ENCODE peak calls at places on chromosomes 13 and 19, in nine cellular contexts. One of them, this sample, is unnamed.

GRCh38 chr19:27909185-27909840 is 1303.6 kb downstream of the UQCRFS1 start:
- DNase-seq in NCI-H2081: no peak
- DNase-seq in NCI-H187: no peak
- DNase-seq in foreskin fibroblast: no peak
- DNase-seq in fibroblast of pulmonary artery: no peak
- DNase-seq in T-cell: no peak
- DNase-seq in iris pigment epithelial cell: no peak
- DNase-seq in stimulated activated naive CD4-positive, alpha-beta T cell: no peak
- DNase-seq in fibroblast of the aortic adventitia: no peak
- DNase-seq in this sample: no peak

GRCh38 chr19:30669329-30670010 is 297.3 kb downstream of the ZNF536 start:
- DNase-seq in foreskin fibroblast: peak
- DNase-seq in NCI-H2081: peak
- DNase-seq in stimulated activated naive CD4-positive, alpha-beta T cell: peak
- DNase-seq in fibroblast of the aortic adventitia: peak
- DNase-seq in iris pigment epithelial cell: peak
- DNase-seq in fibroblast of pulmonary artery: peak
- DNase-seq in NCI-H187: no peak
- DNase-seq in T-cell: no peak
- DNase-seq in this sample: no peak

GRCh38 chr19:2811735-2812413 is 7.8 kb upstream of the ZNF554 start:
- DNase-seq in iris pigment epithelial cell: no peak
- DNase-seq in T-cell: no peak
- DNase-seq in NCI-H187: no peak
- DNase-seq in foreskin fibroblast: no peak
- DNase-seq in stimulated activated naive CD4-positive, alpha-beta T cell: no peak
- DNase-seq in fibroblast of the aortic adventitia: no peak
- DNase-seq in NCI-H2081: no peak
- DNase-seq in fibroblast of pulmonary artery: no peak
- DNase-seq in this sample: peak

GRCh38 chr19:5326986-5327623 is 13.5 kb downstream of the PTPRS start:
- DNase-seq in NCI-H187: no peak
- DNase-seq in NCI-H2081: no peak
- DNase-seq in T-cell: no peak
- DNase-seq in stimulated activated naive CD4-positive, alpha-beta T cell: no peak
- DNase-seq in iris pigment epithelial cell: no peak
- DNase-seq in fibroblast of the aortic adventitia: no peak
- DNase-seq in fibroblast of pulmonary artery: no peak
- DNase-seq in foreskin fibroblast: no peak
- DNase-seq in this sample: no peak

GRCh38 chr13:110444226-110444653 is 117.3 kb downstream of the RAB20 start:
- DNase-seq in foreskin fibroblast: peak
- DNase-seq in stimulated activated naive CD4-positive, alpha-beta T cell: no peak
- DNase-seq in fibroblast of pulmonary artery: peak
- DNase-seq in iris pigment epithelial cell: peak
- DNase-seq in T-cell: no peak
- DNase-seq in NCI-H2081: no peak
- DNase-seq in NCI-H187: no peak
- DNase-seq in fibroblast of the aortic adventitia: peak
- DNase-seq in this sample: no peak

GRCh38 chr13:36146513-36147276 is 15.5 kb upstream of the DCLK1 start:
- DNase-seq in NCI-H187: no peak
- DNase-seq in iris pigment epithelial cell: peak
- DNase-seq in T-cell: no peak
- DNase-seq in foreskin fibroblast: no peak
- DNase-seq in fibroblast of pulmonary artery: peak
- DNase-seq in stimulated activated naive CD4-positive, alpha-beta T cell: no peak
- DNase-seq in NCI-H2081: no peak
- DNase-seq in fibroblast of the aortic adventitia: peak
- DNase-seq in this sample: no peak

GRCh38 chr13:83941669-83942335 is 59.5 kb upstream of the SLITRK1 start:
- DNase-seq in foreskin fibroblast: no peak
- DNase-seq in NCI-H2081: no peak
- DNase-seq in fibroblast of the aortic adventitia: no peak
- DNase-seq in stimulated activated naive CD4-positive, alpha-beta T cell: no peak
- DNase-seq in T-cell: no peak
- DNase-seq in NCI-H187: no peak
- DNase-seq in fibroblast of pulmonary artery: no peak
- DNase-seq in iris pigment epithelial cell: no peak
- DNase-seq in this sample: no peak

GRCh38 chr13:31884556-31884955 is 145.2 kb downstream of the RXFP2 start:
- DNase-seq in fibroblast of the aortic adventitia: no peak
- DNase-seq in fibroblast of pulmonary artery: no peak
- DNase-seq in NCI-H2081: no peak
- DNase-seq in stimulated activated naive CD4-positive, alpha-beta T cell: no peak
- DNase-seq in T-cell: no peak
- DNase-seq in NCI-H187: no peak
- DNase-seq in iris pigment epithelial cell: no peak
- DNase-seq in foreskin fibroblast: no peak
- DNase-seq in this sample: no peak

GRCh38 chr19:40598121-40598917 is 2.9 kb upstream of the LTBP4 start:
- DNase-seq in stimulated activated naive CD4-positive, alpha-beta T cell: peak
- DNase-seq in NCI-H187: peak
- DNase-seq in iris pigment epithelial cell: peak
- DNase-seq in T-cell: peak
- DNase-seq in fibroblast of pulmonary artery: peak
- DNase-seq in foreskin fibroblast: peak
- DNase-seq in fibroblast of the aortic adventitia: peak
- DNase-seq in NCI-H2081: peak
- DNase-seq in this sample: peak

GRCh38 chr13:110876592-110876991 is 38.3 kb downstream of the ANKRD10 start:
- DNase-seq in NCI-H2081: no peak
- DNase-seq in fibroblast of the aortic adventitia: no peak
- DNase-seq in stimulated activated naive CD4-positive, alpha-beta T cell: no peak
- DNase-seq in iris pigment epithelial cell: no peak
- DNase-seq in fibroblast of pulmonary artery: no peak
- DNase-seq in NCI-H187: no peak
- DNase-seq in T-cell: no peak
- DNase-seq in foreskin fibroblast: no peak
- DNase-seq in this sample: no peak

GRCh38 chr19:34118879-34119748 is 53.2 kb upstream of the LSM14A start:
- DNase-seq in T-cell: no peak
- DNase-seq in fibroblast of pulmonary artery: no peak
- DNase-seq in iris pigment epithelial cell: no peak
- DNase-seq in NCI-H187: no peak
- DNase-seq in stimulated activated naive CD4-positive, alpha-beta T cell: no peak
- DNase-seq in fibroblast of the aortic adventitia: no peak
- DNase-seq in foreskin fibroblast: no peak
- DNase-seq in NCI-H2081: no peak
- DNase-seq in this sample: no peak

GRCh38 chr19:48613852-48614435 is 932 bp downstream of the FAM83E start:
- DNase-seq in stimulated activated naive CD4-positive, alpha-beta T cell: no peak
- DNase-seq in foreskin fibroblast: no peak
- DNase-seq in NCI-H187: no peak
- DNase-seq in NCI-H2081: no peak
- DNase-seq in iris pigment epithelial cell: no peak
- DNase-seq in fibroblast of pulmonary artery: no peak
- DNase-seq in fibroblast of the aortic adventitia: no peak
- DNase-seq in T-cell: no peak
- DNase-seq in this sample: no peak

GRCh38 chr19:47494729-47495128 is 10.7 kb upstream of the KPTN start:
- DNase-seq in fibroblast of the aortic adventitia: no peak
- DNase-seq in T-cell: no peak
- DNase-seq in stimulated activated naive CD4-positive, alpha-beta T cell: no peak
- DNase-seq in foreskin fibroblast: no peak
- DNase-seq in NCI-H187: no peak
- DNase-seq in iris pigment epithelial cell: no peak
- DNase-seq in NCI-H2081: peak
- DNase-seq in fibroblast of pulmonary artery: no peak
- DNase-seq in this sample: no peak

GRCh38 chr19:44356383-44357111 is at the start of gene ZNF112:
- DNase-seq in stimulated activated naive CD4-positive, alpha-beta T cell: no peak
- DNase-seq in NCI-H2081: peak
- DNase-seq in fibroblast of pulmonary artery: peak
- DNase-seq in foreskin fibroblast: peak
- DNase-seq in iris pigment epithelial cell: peak
- DNase-seq in NCI-H187: peak
- DNase-seq in fibroblast of the aortic adventitia: peak
- DNase-seq in T-cell: no peak
- DNase-seq in this sample: peak

GRCh38 chr19:19443902-19444693 is 38.6 kb downstream of the GATAD2A start:
- DNase-seq in stimulated activated naive CD4-positive, alpha-beta T cell: no peak
- DNase-seq in T-cell: no peak
- DNase-seq in foreskin fibroblast: no peak
- DNase-seq in NCI-H2081: no peak
- DNase-seq in iris pigment epithelial cell: no peak
- DNase-seq in fibroblast of pulmonary artery: no peak
- DNase-seq in fibroblast of the aortic adventitia: no peak
- DNase-seq in NCI-H187: no peak
- DNase-seq in this sample: no peak

GRCh38 chr19:29813665-29814064 is 1.9 kb downstream of the CCNE1 start:
- DNase-seq in T-cell: no peak
- DNase-seq in foreskin fibroblast: no peak
- DNase-seq in fibroblast of pulmonary artery: no peak
- DNase-seq in NCI-H187: no peak
- DNase-seq in NCI-H2081: no peak
- DNase-seq in fibroblast of the aortic adventitia: no peak
- DNase-seq in iris pigment epithelial cell: no peak
- DNase-seq in stimulated activated naive CD4-positive, alpha-beta T cell: no peak
- DNase-seq in this sample: no peak

GRCh38 chr13:113601166-113602070 is 16.9 kb downstream of the TFDP1 start:
- DNase-seq in NCI-H187: no peak
- DNase-seq in stimulated activated naive CD4-positive, alpha-beta T cell: no peak
- DNase-seq in iris pigment epithelial cell: no peak
- DNase-seq in T-cell: no peak
- DNase-seq in fibroblast of the aortic adventitia: no peak
- DNase-seq in foreskin fibroblast: no peak
- DNase-seq in NCI-H2081: no peak
- DNase-seq in fibroblast of pulmonary artery: no peak
- DNase-seq in this sample: no peak

This sample was measured in frontal cortex.